ENCODE peak calls at places on chromosomes 11 and 22, in five cellular contexts. One of them, this sample, is unnamed. For H3K27me3, the result is how much of the 10 kb centered on the place peaks cover.

GRCh38 chr11:74951241-74951640 is 2.2 kb downstream of the SPCS2 start:
- DNase-seq in spleen: no peak
- DNase-seq in psoas muscle: no peak
- DNase-seq in IMR-90: no peak
- DNase-seq in H1: no peak
- DNase-seq in this sample: no peak

GRCh38 chr11:73404506-73405145 is 28.4 kb downstream of the RELT start:
- DNase-seq in spleen: no peak
- DNase-seq in H1: no peak
- DNase-seq in IMR-90: no peak
- DNase-seq in psoas muscle: no peak
- DNase-seq in this sample: no peak

GRCh38 chr22:40368016-40368415 is 2.4 kb upstream of the SGSM3 start:
- DNase-seq in IMR-90: no peak
- DNase-seq in psoas muscle: no peak
- DNase-seq in H1: no peak
- DNase-seq in spleen: no peak
- DNase-seq in this sample: no peak

GRCh38 chr11:117771841-117772240 is 25.2 kb downstream of the DSCAML1 start:
- DNase-seq in psoas muscle: no peak
- DNase-seq in spleen: no peak
- DNase-seq in IMR-90: no peak
- DNase-seq in H1: no peak
- DNase-seq in this sample: no peak

GRCh38 chr11:92642146-92642919 is 327.1 kb upstream of the MTNR1B start:
- DNase-seq in IMR-90: no peak
- DNase-seq in psoas muscle: no peak
- DNase-seq in H1: no peak
- DNase-seq in spleen: no peak
- DNase-seq in this sample: peak

GRCh38 chr11:91871791-91872190 is 352.8 kb upstream of the FAT3 start:
- DNase-seq in IMR-90: no peak
- DNase-seq in spleen: no peak
- DNase-seq in psoas muscle: no peak
- DNase-seq in H1: no peak
- DNase-seq in this sample: no peak

GRCh38 chr11:48052183-48053040 is 72.1 kb downstream of the PTPRJ start:
- DNase-seq in psoas muscle: no peak
- DNase-seq in spleen: no peak
- DNase-seq in IMR-90: peak
- DNase-seq in H1: peak
- DNase-seq in this sample: no peak

GRCh38 chr11:110774138-110775014 is 62.1 kb upstream of the ARHGAP20 start:
- DNase-seq in spleen: no peak
- DNase-seq in IMR-90: peak
- DNase-seq in psoas muscle: no peak
- DNase-seq in H1: no peak
- DNase-seq in this sample: no peak

GRCh38 chr22:19523240-19524169 is 705 bp downstream of the CLDN5 start:
- DNase-seq in psoas muscle: no peak
- DNase-seq in IMR-90: peak
- DNase-seq in H1: peak
- DNase-seq in spleen: peak
- DNase-seq in this sample: no peak

GRCh38 chr22:37503850-37504249 is 15.4 kb downstream of the CARD10 start:
- DNase-seq in H1: no peak
- DNase-seq in psoas muscle: peak
- DNase-seq in spleen: no peak
- DNase-seq in IMR-90: no peak
- DNase-seq in this sample: no peak

GRCh38 chr22:37503183-37503683 is 16.0 kb downstream of the CARD10 start:
- DNase-seq in H1: no peak
- DNase-seq in IMR-90: no peak
- DNase-seq in spleen: no peak
- DNase-seq in psoas muscle: no peak
- DNase-seq in this sample: no peak

GRCh38 chr22:37501176-37501609 is 15.0 kb upstream of the MFNG start:
- DNase-seq in H1: no peak
- DNase-seq in spleen: no peak
- DNase-seq in psoas muscle: peak
- DNase-seq in IMR-90: no peak
- DNase-seq in this sample: peak

GRCh38 chr22:37501610-37502341 is 15.6 kb upstream of the MFNG start:
- DNase-seq in IMR-90: peak
- DNase-seq in psoas muscle: peak
- DNase-seq in H1: no peak
- DNase-seq in spleen: no peak
- DNase-seq in this sample: peak

GRCh38 chr22:37502342-37503182 is 16.4 kb upstream of the MFNG start:
- DNase-seq in H1: no peak
- DNase-seq in IMR-90: no peak
- DNase-seq in spleen: no peak
- DNase-seq in psoas muscle: no peak
- DNase-seq in this sample: no peak
- H3K27ac ChIP-seq in H1: no peak
- H3K27ac ChIP-seq in IMR-90: no peak
- H3K27ac ChIP-seq in spleen: peak
- H3K27ac ChIP-seq in psoas muscle: peak
- H3K27ac ChIP-seq in this sample: peak

DNA sequence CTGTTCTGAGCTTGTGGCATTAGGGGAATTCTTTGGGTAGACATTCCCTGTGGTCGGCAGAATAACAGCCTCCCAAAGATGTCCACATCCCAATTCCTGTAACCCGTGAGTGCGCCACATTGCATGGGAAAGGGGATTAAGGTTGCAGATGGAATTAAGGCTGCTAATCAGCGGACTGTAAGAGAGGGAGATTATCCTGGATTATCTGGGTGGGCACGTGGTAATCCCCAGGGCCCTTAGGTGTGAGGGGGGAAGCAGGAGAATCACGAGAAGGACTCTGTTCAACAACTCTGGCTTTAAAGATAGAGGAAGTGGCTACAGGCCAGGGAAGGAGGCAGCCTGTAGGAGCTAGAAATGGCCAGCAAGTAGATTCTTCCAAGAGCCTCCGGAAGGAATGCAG is 16.0 kb downstream of the CACNG2 start:
- DNase-seq in H1: no peak
- DNase-seq in IMR-90: no peak
- DNase-seq in psoas muscle: no peak
- DNase-seq in spleen: no peak
- DNase-seq in this sample: no peak
- H3K27me3 ChIP-seq in H1: under half
- H3K27me3 ChIP-seq in IMR-90: under half
- H3K27me3 ChIP-seq in psoas muscle: under half
- H3K27me3 ChIP-seq in spleen: under half
- H3K27me3 ChIP-seq in this sample: under half

GRCh38 chr11:122093731-122094130 is 22.3 kb downstream of the BLID start:
- DNase-seq in H1: no peak
- DNase-seq in spleen: no peak
- DNase-seq in psoas muscle: no peak
- DNase-seq in IMR-90: peak
- DNase-seq in this sample: no peak
- H3K4me3 ChIP-seq in H1: no peak
- H3K4me3 ChIP-seq in spleen: no peak
- H3K4me3 ChIP-seq in psoas muscle: no peak
- H3K4me3 ChIP-seq in IMR-90: no peak
- H3K4me3 ChIP-seq in this sample: no peak

GRCh38 chr22:29517215-29517908 is 36.2 kb downstream of the THOC5 start:
- DNase-seq in H1: no peak
- DNase-seq in spleen: peak
- DNase-seq in IMR-90: no peak
- DNase-seq in psoas muscle: no peak
- DNase-seq in this sample: peak
- H3K27ac ChIP-seq in H1: no peak
- H3K27ac ChIP-seq in spleen: no peak
- H3K27ac ChIP-seq in IMR-90: no peak
- H3K27ac ChIP-seq in psoas muscle: no peak
- H3K27ac ChIP-seq in this sample: peak